ENCODE peak calls at places on chromosomes 1 and 21, in seven cellular contexts. X is GM13976, E is endodermal cell, D is epithelial cell of proximal tubule, W is fibroblast of mammary gland, O is body of pancreas, I is glutamatergic neuron. Z is an unnamed sample.

GRCh38 chr1:230127105-230128054 is 60.3 kb downstream of the GALNT2 start:
- DNase-seq in X (no peak), E (peak; percentile 83), D (no peak), W (no peak), O (no peak), I (no peak), Z (no peak)

GRCh38 chr1:78101514-78101913 is 55.7 kb downstream of the GIPC2 start:
- DNase-seq in X (no peak), E (no peak), D (peak; percentile 90), W (peak; percentile 94), O (peak; percentile 76), I (no peak), Z (no peak)

GRCh38 chr1:168598963-168599362 is 22.6 kb downstream of the XCL1 start:
- DNase-seq in X (no peak), E (no peak), D (no peak), W (peak; percentile 47), O (no peak), I (no peak), Z (no peak)

GRCh38 chr1:161954050-161954449 is 69.6 kb downstream of the OLFML2B start:
- DNase-seq in X (no peak), E (no peak), D (no peak), W (peak; percentile 31), O (no peak), I (no peak), Z (no peak)

GRCh38 chr1:23544444-23545389 is 13.7 kb upstream of the E2F2 start:
- DNase-seq in X (peak; percentile 75), E (peak; percentile 93), D (no peak), W (peak; percentile 84), O (peak; percentile 85), I (peak; percentile 82), Z (peak; percentile 69)

GRCh38 chr1:17306921-17307320 is 1.1 kb upstream of the PADI4 start:
- DNase-seq in X (no peak), E (no peak), D (no peak), W (no peak), O (no peak), I (no peak), Z (no peak)

GRCh38 chr1:15610167-15610566 is 7.1 kb upstream of the DDI2 start:
- DNase-seq in X (no peak), E (no peak), D (no peak), W (no peak), O (no peak), I (no peak), Z (no peak)

GRCh38 chr21:45590246-45590725 is 48.0 kb upstream of the SLC19A1 start:
- DNase-seq in X (peak; percentile 95), E (peak; percentile 91), D (no peak), W (peak; percentile 61), O (peak; percentile 71), I (peak; percentile 76), Z (peak; percentile 97)

GRCh38 chr1:21902378-21903012 is 34.6 kb downstream of the HSPG2 start:
- DNase-seq in X (no peak), E (no peak), D (no peak), W (no peak), O (no peak), I (no peak), Z (no peak)

GRCh38 chr1:41003640-41004220 is 17.8 kb downstream of the SLFNL1 start:
- DNase-seq in X (peak; percentile 80), E (peak; percentile 74), D (peak; percentile 86), W (peak; percentile 99), O (peak; percentile 88), I (peak; percentile 75), Z (peak; percentile 81)

GRCh38 chr1:63688302-63688701 is 85.5 kb upstream of the ROR1 start:
- DNase-seq in X (no peak), E (no peak), D (no peak), W (peak; percentile 44), O (no peak), I (no peak), Z (no peak)

GRCh38 chr1:197521118-197521739 is 253.2 kb downstream of the CRB1 start:
- DNase-seq in X (peak; percentile 32), E (peak; percentile 57), D (no peak), W (peak; percentile 46), O (no peak), I (no peak), Z (peak; percentile 38)

GRCh38 chr1:209546390-209547080 is 37.0 kb upstream of the CAMK1G start:
- DNase-seq in X (no peak), E (peak; percentile 35), D (no peak), W (no peak), O (no peak), I (no peak), Z (no peak)

GRCh38 chr1:40232444-40232843 is 15.3 kb upstream of the TMCO2 start:
- DNase-seq in X (peak; percentile 62), E (no peak), D (no peak), W (no peak), O (no peak), I (no peak), Z (peak; percentile 66)

GRCh38 chr1:86487131-86487804 is 18.5 kb downstream of the CLCA1 start:
- DNase-seq in X (no peak), E (no peak), D (no peak), W (peak; percentile 100), O (no peak), I (no peak), Z (no peak)

GRCh38 chr21:38726482-38726881 is 79.2 kb upstream of the ETS2 start:
- DNase-seq in X (no peak), E (no peak), D (no peak), W (no peak), O (no peak), I (no peak), Z (no peak)

GRCh38 chr1:184469391-184469790 is 82.6 kb downstream of the C1orf21 start:
- DNase-seq in X (no peak), E (no peak), D (no peak), W (no peak), O (no peak), I (no peak), Z (no peak)

GRCh38 chr1:54259546-54259945 is 59.6 kb downstream of the MRPL37 start:
- DNase-seq in X (no peak), E (no peak), D (no peak), W (no peak), O (no peak), I (no peak), Z (no peak)

GRCh38 chr1:202036595-202037387 is 26.4 kb downstream of the ELF3 start:
- DNase-seq in X (no peak), E (no peak), D (no peak), W (no peak), O (no peak), I (no peak), Z (no peak)

GRCh38 chr1:64471218-64471719 is 1.3 kb downstream of the CACHD1 start:
- DNase-seq in X (peak; percentile 25), E (peak; percentile 83), D (no peak), W (peak; percentile 5), O (peak; percentile 40), I (peak; percentile 42), Z (peak; percentile 32)

GRCh38 chr1:60245371-60245770 is 171.8 kb upstream of the C1orf87 start:
- DNase-seq in X (no peak), E (no peak), D (no peak), W (peak; percentile 66), O (no peak), I (no peak), Z (no peak)

GRCh38 chr1:151164732-151165280 is 896 bp downstream of the LYSMD1 start:
- DNase-seq in X (no peak), E (peak; percentile 84), D (no peak), W (peak; percentile 21), O (no peak), I (no peak), Z (no peak)

GRCh38 chr1:99348375-99349132 is 84.3 kb downstream of the PLPPR4 start:
- DNase-seq in X (no peak), E (no peak), D (no peak), W (no peak), O (no peak), I (no peak), Z (no peak)

GRCh38 chr1:99347041-99347684 is 82.9 kb downstream of the PLPPR4 start:
- DNase-seq in X (no peak), E (no peak), D (no peak), W (no peak), O (no peak), I (no peak), Z (no peak)
- TF ChIP-seq CTCF in X (no peak), E (peak; percentile 60), D (no peak), W (no peak), O (no peak), I (no peak), Z (no peak)

GRCh38 chr1:214549604-214550338 is 1.6 kb downstream of the PTPN14 start:
- DNase-seq in X (no peak), E (peak; percentile 67), D (no peak), W (peak; percentile 57), O (no peak), I (no peak), Z (no peak)
- TF ChIP-seq CTCF in X (no peak), E (peak; percentile 58), D (peak; percentile 37), W (peak; percentile 45), O (no peak), I (no peak), Z (no peak)

GRCh38 chr1:43705982-43706597 is 1.2 kb upstream of the ST3GAL3 start:
- DNase-seq in X (no peak), E (peak; percentile 55), D (no peak), W (peak; percentile 15), O (no peak), I (no peak), Z (no peak)

GRCh38 chr1:43706598-43707190 is 642 bp upstream of the ST3GAL3 start:
- DNase-seq in X (peak; percentile 28), E (peak; percentile 84), D (no peak), W (peak; percentile 31), O (peak; percentile 16), I (peak; percentile 21), Z (no peak)

GRCh38 chr1:43708006-43708412 is 673 bp downstream of the ST3GAL3 start:
- DNase-seq in X (no peak), E (no peak), D (no peak), W (peak; percentile 56), O (no peak), I (no peak), Z (no peak)

GRCh38 chr1:43705334-43705733 is 2.0 kb upstream of the ST3GAL3 start:
- DNase-seq in X (no peak), E (no peak), D (no peak), W (no peak), O (no peak), I (no peak), Z (no peak)

DNA sequence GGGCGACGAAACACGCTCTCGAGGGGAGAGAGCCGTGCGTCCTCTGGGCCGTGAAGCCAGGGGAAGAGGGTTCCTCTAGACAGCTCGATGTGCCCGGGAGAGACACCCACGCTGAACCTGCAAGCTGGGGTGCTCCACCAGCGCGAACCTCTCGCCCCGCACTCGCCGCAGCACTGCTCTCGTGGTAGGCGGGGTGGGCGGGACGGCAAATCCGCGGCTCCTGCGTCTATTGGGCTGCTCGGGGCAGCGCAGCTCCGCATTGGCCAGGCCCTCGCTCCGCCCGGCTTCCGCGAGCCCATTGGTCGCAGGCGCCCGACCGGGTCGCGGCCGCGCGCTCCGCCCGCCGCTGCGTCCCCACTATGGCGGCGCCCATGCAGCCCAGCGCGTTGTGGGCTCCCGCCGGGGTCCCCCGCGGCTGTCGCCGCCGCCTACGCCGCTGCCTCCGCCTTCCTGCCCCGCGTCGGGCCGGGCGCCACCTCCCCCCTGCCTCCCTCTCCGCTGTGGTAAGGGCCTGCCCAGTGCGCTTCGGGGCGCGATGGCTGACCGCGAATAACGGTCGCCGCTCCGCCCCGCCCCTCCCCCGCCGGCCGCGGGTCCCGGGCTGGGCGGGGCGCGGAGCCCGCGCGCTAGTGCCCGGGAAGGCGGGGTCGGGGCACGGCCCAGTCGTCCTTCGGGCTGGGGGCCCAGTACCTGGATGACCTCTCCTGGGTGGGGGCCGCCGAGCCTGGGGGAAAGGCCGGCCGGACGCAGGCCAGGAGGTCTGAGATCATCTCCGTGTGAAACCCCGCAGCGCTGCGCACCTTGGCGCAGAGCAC is at the start of gene ST3GAL3:
- DNase-seq in X (peak; percentile 97), E (peak; percentile 95), D (no peak), W (peak; percentile 87), O (peak; percentile 92), I (peak; percentile 96), Z (peak; percentile 97)
- TF ChIP-seq CTCF in X (no peak), E (no peak), D (no peak), W (no peak), O (no peak), I (no peak), Z (no peak)

GRCh38 chr1:91440845-91441244 is 36.2 kb upstream of the HFM1 start:
- DNase-seq in X (peak; percentile 21), E (no peak), D (no peak), W (peak; percentile 35), O (no peak), I (no peak), Z (no peak)
- TF ChIP-seq CTCF in X (no peak), E (peak; percentile 49), D (peak; percentile 47), W (peak; percentile 46), O (no peak), I (no peak), Z (no peak)